ENCODE peak calls at places on chromosome 6, in seven cellular contexts. One of them, this sample, is unnamed.

GRCh38 chr6:54283877-54284860 is 24.1 kb upstream of the TINAG start:
- DNase-seq in BJ: peak; percentile 50
- DNase-seq in OCI-LY7: no peak
- DNase-seq in HFFc6: no peak
- DNase-seq in CD8-positive, alpha-beta T cell: no peak
- DNase-seq in endothelial cell: no peak
- DNase-seq in heart left ventricle: no peak
- DNase-seq in this sample: no peak

GRCh38 chr6:170033666-170034065 is 257.2 kb downstream of the DLL1 start:
- DNase-seq in HFFc6: no peak
- DNase-seq in heart left ventricle: no peak
- DNase-seq in endothelial cell: no peak
- DNase-seq in OCI-LY7: no peak
- DNase-seq in CD8-positive, alpha-beta T cell: no peak
- DNase-seq in BJ: no peak
- DNase-seq in this sample: no peak

GRCh38 chr6:12803486-12803885 is 86.9 kb downstream of the PHACTR1 start:
- DNase-seq in CD8-positive, alpha-beta T cell: no peak
- DNase-seq in OCI-LY7: no peak
- DNase-seq in BJ: no peak
- DNase-seq in HFFc6: no peak
- DNase-seq in endothelial cell: no peak
- DNase-seq in heart left ventricle: no peak
- DNase-seq in this sample: no peak

GRCh38 chr6:70957284-70957617 is 391 bp upstream of the B3GAT2 start:
- DNase-seq in OCI-LY7: no peak
- DNase-seq in HFFc6: no peak
- DNase-seq in CD8-positive, alpha-beta T cell: no peak
- DNase-seq in BJ: no peak
- DNase-seq in heart left ventricle: peak; percentile 25
- DNase-seq in endothelial cell: no peak
- DNase-seq in this sample: no peak

GRCh38 chr6:170371588-170371987 is 65.0 kb downstream of the FAM120B start:
- DNase-seq in endothelial cell: no peak
- DNase-seq in CD8-positive, alpha-beta T cell: no peak
- DNase-seq in BJ: no peak
- DNase-seq in heart left ventricle: no peak
- DNase-seq in OCI-LY7: no peak
- DNase-seq in HFFc6: no peak
- DNase-seq in this sample: no peak

GRCh38 chr6:15621203-15622044 is 41.4 kb downstream of the DTNBP1 start:
- DNase-seq in endothelial cell: peak; percentile 36
- DNase-seq in OCI-LY7: no peak
- DNase-seq in HFFc6: no peak
- DNase-seq in BJ: no peak
- DNase-seq in CD8-positive, alpha-beta T cell: no peak
- DNase-seq in heart left ventricle: peak; percentile 72
- DNase-seq in this sample: peak; percentile 45

GRCh38 chr6:30769088-30769852 is 24.9 kb upstream of the IER3 start:
- DNase-seq in BJ: peak; percentile 83
- DNase-seq in CD8-positive, alpha-beta T cell: peak; percentile 60
- DNase-seq in endothelial cell: no peak
- DNase-seq in OCI-LY7: no peak
- DNase-seq in heart left ventricle: peak; percentile 87
- DNase-seq in HFFc6: peak; percentile 94
- DNase-seq in this sample: peak; percentile 94

GRCh38 chr6:30748851-30749540 is 4.6 kb upstream of the IER3 start:
- DNase-seq in OCI-LY7: no peak
- DNase-seq in HFFc6: no peak
- DNase-seq in heart left ventricle: no peak
- DNase-seq in CD8-positive, alpha-beta T cell: no peak
- DNase-seq in BJ: no peak
- DNase-seq in endothelial cell: no peak
- DNase-seq in this sample: peak; percentile 63

GRCh38 chr6:147546501-147547368 is 38.2 kb downstream of the SAMD5 start:
- DNase-seq in heart left ventricle: no peak
- DNase-seq in OCI-LY7: no peak
- DNase-seq in BJ: no peak
- DNase-seq in HFFc6: no peak
- DNase-seq in endothelial cell: no peak
- DNase-seq in CD8-positive, alpha-beta T cell: no peak
- DNase-seq in this sample: no peak

GRCh38 chr6:161418458-161418945 is 144.6 kb upstream of the AGPAT4 start:
- DNase-seq in CD8-positive, alpha-beta T cell: no peak
- DNase-seq in heart left ventricle: no peak
- DNase-seq in endothelial cell: peak; percentile 61
- DNase-seq in BJ: peak; percentile 25
- DNase-seq in HFFc6: peak; percentile 64
- DNase-seq in OCI-LY7: peak; percentile 58
- DNase-seq in this sample: peak; percentile 94

GRCh38 chr6:7426447-7427169 is 37.0 kb downstream of the RIOK1 start:
- DNase-seq in OCI-LY7: no peak
- DNase-seq in BJ: no peak
- DNase-seq in CD8-positive, alpha-beta T cell: no peak
- DNase-seq in endothelial cell: no peak
- DNase-seq in HFFc6: no peak
- DNase-seq in heart left ventricle: no peak
- DNase-seq in this sample: no peak

GRCh38 chr6:155171109-155171746 is 92.6 kb upstream of the CLDN20 start:
- DNase-seq in HFFc6: peak; percentile 97
- DNase-seq in CD8-positive, alpha-beta T cell: peak; percentile 61
- DNase-seq in endothelial cell: no peak
- DNase-seq in heart left ventricle: peak; percentile 49
- DNase-seq in OCI-LY7: no peak
- DNase-seq in BJ: peak; percentile 78
- DNase-seq in this sample: peak; percentile 92

GRCh38 chr6:85464260-85464644 is 14.4 kb downstream of the NT5E start:
- DNase-seq in OCI-LY7: no peak
- DNase-seq in HFFc6: peak; percentile 96
- DNase-seq in BJ: peak; percentile 88
- DNase-seq in CD8-positive, alpha-beta T cell: peak; percentile 19
- DNase-seq in endothelial cell: no peak
- DNase-seq in heart left ventricle: no peak
- DNase-seq in this sample: peak; percentile 98

GRCh38 chr6:48560408-48560807 is 449.4 kb upstream of the PTCHD4 start:
- DNase-seq in CD8-positive, alpha-beta T cell: no peak
- DNase-seq in endothelial cell: no peak
- DNase-seq in OCI-LY7: no peak
- DNase-seq in heart left ventricle: no peak
- DNase-seq in HFFc6: peak; percentile 22
- DNase-seq in BJ: no peak
- DNase-seq in this sample: peak; percentile 53

GRCh38 chr6:111712398-111712797 is 106.7 kb upstream of the TRAF3IP2 start:
- DNase-seq in CD8-positive, alpha-beta T cell: no peak
- DNase-seq in heart left ventricle: peak; percentile 71
- DNase-seq in BJ: peak; percentile 35
- DNase-seq in HFFc6: no peak
- DNase-seq in OCI-LY7: no peak
- DNase-seq in endothelial cell: no peak
- DNase-seq in this sample: peak; percentile 86

GRCh38 chr6:5149160-5149559 is 64.0 kb downstream of the PPP1R3G start:
- DNase-seq in heart left ventricle: no peak
- DNase-seq in endothelial cell: no peak
- DNase-seq in OCI-LY7: no peak
- DNase-seq in BJ: no peak
- DNase-seq in CD8-positive, alpha-beta T cell: no peak
- DNase-seq in HFFc6: no peak
- DNase-seq in this sample: no peak

GRCh38 chr6:5151295-5151954 is 66.3 kb downstream of the PPP1R3G start:
- DNase-seq in heart left ventricle: no peak
- DNase-seq in HFFc6: no peak
- DNase-seq in CD8-positive, alpha-beta T cell: no peak
- DNase-seq in endothelial cell: no peak
- DNase-seq in BJ: no peak
- DNase-seq in OCI-LY7: no peak
- DNase-seq in this sample: no peak

GRCh38 chr6:5151955-5152401 is 66.8 kb downstream of the PPP1R3G start:
- DNase-seq in OCI-LY7: no peak
- DNase-seq in HFFc6: peak; percentile 85
- DNase-seq in heart left ventricle: no peak
- DNase-seq in CD8-positive, alpha-beta T cell: no peak
- DNase-seq in endothelial cell: no peak
- DNase-seq in BJ: peak; percentile 39
- DNase-seq in this sample: peak; percentile 63

GRCh38 chr6:5149891-5150290 is 64.8 kb downstream of the PPP1R3G start:
- DNase-seq in CD8-positive, alpha-beta T cell: no peak
- DNase-seq in HFFc6: no peak
- DNase-seq in endothelial cell: no peak
- DNase-seq in OCI-LY7: no peak
- DNase-seq in heart left ventricle: no peak
- DNase-seq in BJ: no peak
- DNase-seq in this sample: no peak

DNA sequence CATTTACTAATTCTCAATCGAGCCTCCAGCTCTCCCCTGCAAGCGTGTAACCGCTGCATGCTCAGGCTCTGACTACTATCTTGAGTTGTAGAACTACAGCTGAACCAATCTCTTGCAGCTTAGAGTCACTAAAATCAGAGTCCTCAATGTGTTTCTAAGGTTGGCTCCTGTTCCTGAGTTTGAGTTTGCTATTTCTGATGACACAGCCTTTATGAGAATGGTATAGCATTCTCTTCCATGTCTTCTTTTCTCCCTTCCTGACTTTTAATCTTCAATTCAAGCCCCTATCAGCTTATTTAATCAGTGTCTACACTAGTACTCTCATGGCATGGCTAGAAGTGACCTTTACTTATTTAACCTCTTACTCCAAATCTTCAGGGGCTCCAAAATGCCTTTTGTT is 65.5 kb downstream of the PPP1R3G start:
- DNase-seq in HFFc6: peak; percentile 53
- DNase-seq in BJ: no peak
- DNase-seq in OCI-LY7: no peak
- DNase-seq in heart left ventricle: no peak
- DNase-seq in endothelial cell: no peak
- DNase-seq in CD8-positive, alpha-beta T cell: no peak
- DNase-seq in this sample: no peak
- TF ChIP-seq CTCF in HFFc6: no peak
- TF ChIP-seq CTCF in BJ: no peak
- TF ChIP-seq CTCF in OCI-LY7: no peak
- TF ChIP-seq CTCF in heart left ventricle: no peak
- TF ChIP-seq CTCF in endothelial cell: no peak
- TF ChIP-seq CTCF in CD8-positive, alpha-beta T cell: no peak
- TF ChIP-seq CTCF in this sample: no peak

GRCh38 chr6:20400476-20401402 is 940 bp upstream of the E2F3 start:
- DNase-seq in BJ: no peak
- DNase-seq in CD8-positive, alpha-beta T cell: peak; percentile 43
- DNase-seq in OCI-LY7: peak; percentile 60
- DNase-seq in HFFc6: peak; percentile 4
- DNase-seq in heart left ventricle: peak; percentile 73
- DNase-seq in endothelial cell: peak; percentile 21
- DNase-seq in this sample: peak; percentile 38
- TF ChIP-seq CTCF in BJ: peak; percentile 27
- TF ChIP-seq CTCF in CD8-positive, alpha-beta T cell: no peak
- TF ChIP-seq CTCF in OCI-LY7: peak; percentile 77
- TF ChIP-seq CTCF in HFFc6: peak; percentile 70
- TF ChIP-seq CTCF in heart left ventricle: peak; percentile 42
- TF ChIP-seq CTCF in endothelial cell: peak; percentile 42
- TF ChIP-seq CTCF in this sample: peak; percentile 51

GRCh38 chr6:97703661-97704060 is 420.6 kb upstream of the MMS22L start:
- DNase-seq in OCI-LY7: no peak
- DNase-seq in heart left ventricle: no peak
- DNase-seq in BJ: no peak
- DNase-seq in endothelial cell: no peak
- DNase-seq in HFFc6: no peak
- DNase-seq in CD8-positive, alpha-beta T cell: no peak
- DNase-seq in this sample: no peak

GRCh38 chr6:97702226-97702625 is 419.2 kb upstream of the MMS22L start:
- DNase-seq in HFFc6: no peak
- DNase-seq in OCI-LY7: no peak
- DNase-seq in CD8-positive, alpha-beta T cell: no peak
- DNase-seq in endothelial cell: no peak
- DNase-seq in heart left ventricle: no peak
- DNase-seq in BJ: no peak
- DNase-seq in this sample: no peak

GRCh38 chr6:97705568-97705967 is 422.6 kb upstream of the MMS22L start:
- DNase-seq in OCI-LY7: peak; percentile 7
- DNase-seq in CD8-positive, alpha-beta T cell: no peak
- DNase-seq in heart left ventricle: no peak
- DNase-seq in HFFc6: no peak
- DNase-seq in endothelial cell: no peak
- DNase-seq in BJ: no peak
- DNase-seq in this sample: peak; percentile 3
- TF ChIP-seq CTCF in OCI-LY7: peak; percentile 68
- TF ChIP-seq CTCF in CD8-positive, alpha-beta T cell: no peak
- TF ChIP-seq CTCF in heart left ventricle: peak; percentile 16
- TF ChIP-seq CTCF in HFFc6: peak; percentile 27
- TF ChIP-seq CTCF in endothelial cell: peak; percentile 60
- TF ChIP-seq CTCF in BJ: peak; percentile 15
- TF ChIP-seq CTCF in this sample: peak; percentile 16

GRCh38 chr6:3117912-3118352 is 579 bp upstream of the BPHL start:
- DNase-seq in OCI-LY7: no peak
- DNase-seq in endothelial cell: no peak
- DNase-seq in BJ: no peak
- DNase-seq in CD8-positive, alpha-beta T cell: no peak
- DNase-seq in HFFc6: no peak
- DNase-seq in heart left ventricle: no peak
- DNase-seq in this sample: no peak

GRCh38 chr6:3114377-3114776 is 4.1 kb upstream of the BPHL start:
- DNase-seq in HFFc6: no peak
- DNase-seq in OCI-LY7: no peak
- DNase-seq in BJ: no peak
- DNase-seq in endothelial cell: no peak
- DNase-seq in heart left ventricle: no peak
- DNase-seq in CD8-positive, alpha-beta T cell: no peak
- DNase-seq in this sample: no peak

GRCh38 chr6:3120765-3121089 is 2.2 kb downstream of the BPHL start:
- DNase-seq in endothelial cell: no peak
- DNase-seq in heart left ventricle: no peak
- DNase-seq in BJ: no peak
- DNase-seq in CD8-positive, alpha-beta T cell: no peak
- DNase-seq in HFFc6: no peak
- DNase-seq in OCI-LY7: no peak
- DNase-seq in this sample: no peak

GRCh38 chr6:3119040-3119723 is 671 bp downstream of the BPHL start:
- DNase-seq in BJ: no peak
- DNase-seq in CD8-positive, alpha-beta T cell: no peak
- DNase-seq in OCI-LY7: no peak
- DNase-seq in heart left ventricle: no peak
- DNase-seq in HFFc6: peak; percentile 33
- DNase-seq in endothelial cell: no peak
- DNase-seq in this sample: peak; percentile 28

DNA sequence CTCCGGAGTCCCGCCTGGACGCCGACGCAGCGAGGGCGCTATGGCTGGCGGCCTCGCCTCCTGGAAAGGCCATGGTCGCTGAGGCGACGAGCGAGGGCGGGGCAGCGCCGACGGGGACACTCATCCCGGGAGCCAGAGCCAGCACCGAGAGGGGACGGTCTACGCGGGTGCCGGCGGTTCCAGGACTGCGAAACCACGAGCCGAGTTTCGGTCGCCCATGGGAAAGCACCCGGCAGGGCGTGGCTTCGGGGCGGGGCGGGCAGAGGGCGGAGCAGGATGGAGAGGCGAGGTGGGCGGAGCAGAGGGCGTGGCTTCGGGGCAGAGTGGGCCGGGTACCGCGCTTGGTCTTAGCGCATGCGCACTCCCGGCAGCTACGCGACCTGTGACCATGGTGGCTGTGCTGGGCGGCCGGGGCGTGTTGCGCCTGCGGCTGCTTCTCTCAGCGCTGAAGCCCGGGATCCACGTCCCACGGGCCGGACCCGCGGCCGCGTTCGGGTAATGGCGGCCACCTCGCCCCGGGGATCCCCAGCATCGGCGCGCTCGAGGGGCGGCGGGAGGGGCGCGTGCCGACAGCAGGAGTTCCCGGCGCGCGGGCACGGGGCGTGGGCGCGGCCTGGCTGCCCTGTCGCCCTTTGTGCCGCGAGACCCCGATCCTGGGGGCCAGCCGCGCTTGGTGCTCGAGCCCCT is at the start of gene BPHL:
- DNase-seq in CD8-positive, alpha-beta T cell: peak; percentile 100
- DNase-seq in HFFc6: peak; percentile 92
- DNase-seq in endothelial cell: peak; percentile 99
- DNase-seq in BJ: peak; percentile 44
- DNase-seq in OCI-LY7: peak; percentile 95
- DNase-seq in heart left ventricle: peak; percentile 98
- DNase-seq in this sample: peak; percentile 94
- TF ChIP-seq CTCF in CD8-positive, alpha-beta T cell: no peak
- TF ChIP-seq CTCF in HFFc6: no peak
- TF ChIP-seq CTCF in endothelial cell: no peak
- TF ChIP-seq CTCF in BJ: no peak
- TF ChIP-seq CTCF in OCI-LY7: peak; percentile 14
- TF ChIP-seq CTCF in heart left ventricle: no peak
- TF ChIP-seq CTCF in this sample: no peak